ENCODE peak calls at places on chromosomes 1 and 21, in eight cellular contexts. M is heart right ventricle, X is psoas muscle, J is body of pancreas, F is vagina, A is IMR-90, H is esophagus squamous epithelium, T is esophagus muscularis mucosa. Q is an unnamed sample. For H3K4me1, the result is how much of the 10 kb centered on the place peaks cover.

GRCh38 chr1:67791686-67792475 is 41.4 kb downstream of the GNG12 start:
- DNase-seq in M (no peak), J (no peak), F (no peak), A (peak), H (no peak), X (no peak), T (peak), Q (no peak)

GRCh38 chr1:154499446-154499845 is 2.6 kb upstream of the TDRD10 start:
- DNase-seq in H (no peak), X (no peak), T (no peak), F (no peak), M (no peak), J (no peak), A (no peak), Q (no peak)

GRCh38 chr1:9280015-9280860 is 12.5 kb upstream of the SPSB1 start:
- DNase-seq in X (peak), A (peak), T (no peak), M (no peak), H (no peak), F (no peak), J (no peak), Q (no peak)

GRCh38 chr21:44593598-44594405 is 1.5 kb upstream of the KRTAP10-6 start:
- DNase-seq in M (no peak), J (no peak), T (peak), A (peak), X (no peak), F (peak), H (no peak), Q (no peak)

GRCh38 chr1:22123071-22123390 is 19.9 kb downstream of the WNT4 start:
- DNase-seq in H (no peak), A (no peak), T (no peak), F (no peak), X (no peak), M (no peak), J (no peak), Q (no peak)

GRCh38 chr1:52677407-52677806 is 20.7 kb downstream of the COA7 start:
- DNase-seq in A (peak), J (peak), X (no peak), F (no peak), M (no peak), H (no peak), T (no peak), Q (no peak)

GRCh38 chr1:246629976-246630375 is 63.7 kb downstream of the CNST start:
- DNase-seq in M (no peak), H (no peak), T (no peak), F (no peak), X (no peak), A (no peak), J (no peak), Q (no peak)

GRCh38 chr21:44509539-44509938 is 30.5 kb downstream of the KRTAP10-1 start:
- DNase-seq in F (no peak), H (no peak), A (no peak), X (no peak), T (no peak), M (peak), J (peak), Q (peak)

GRCh38 chr1:222880586-222880985 is 65.7 kb downstream of the DISP1 start:
- DNase-seq in J (no peak), X (no peak), M (no peak), A (peak), H (no peak), F (no peak), T (no peak), Q (no peak)

GRCh38 chr21:44424608-44425306 is 30.6 kb upstream of the LRRC3 start:
- DNase-seq in M (no peak), F (no peak), A (no peak), J (no peak), T (no peak), H (no peak), X (peak), Q (no peak)

GRCh38 chr1:226404063-226404903 is 3.6 kb downstream of the PARP1 start:
- DNase-seq in A (peak), H (no peak), F (no peak), X (no peak), M (no peak), J (no peak), T (no peak), Q (no peak)

GRCh38 chr1:226404904-226405222 is 3.0 kb downstream of the PARP1 start:
- DNase-seq in H (no peak), X (no peak), J (no peak), F (no peak), M (no peak), A (no peak), T (no peak), Q (no peak)

GRCh38 chr1:226402615-226403521 is 5.0 kb downstream of the PARP1 start:
- DNase-seq in H (no peak), A (no peak), X (no peak), M (no peak), F (no peak), T (no peak), J (peak), Q (no peak)

GRCh38 chr1:226405411-226405988 is 2.4 kb downstream of the PARP1 start:
- DNase-seq in M (no peak), J (peak), T (no peak), H (no peak), F (no peak), A (no peak), X (no peak), Q (no peak)

DNA sequence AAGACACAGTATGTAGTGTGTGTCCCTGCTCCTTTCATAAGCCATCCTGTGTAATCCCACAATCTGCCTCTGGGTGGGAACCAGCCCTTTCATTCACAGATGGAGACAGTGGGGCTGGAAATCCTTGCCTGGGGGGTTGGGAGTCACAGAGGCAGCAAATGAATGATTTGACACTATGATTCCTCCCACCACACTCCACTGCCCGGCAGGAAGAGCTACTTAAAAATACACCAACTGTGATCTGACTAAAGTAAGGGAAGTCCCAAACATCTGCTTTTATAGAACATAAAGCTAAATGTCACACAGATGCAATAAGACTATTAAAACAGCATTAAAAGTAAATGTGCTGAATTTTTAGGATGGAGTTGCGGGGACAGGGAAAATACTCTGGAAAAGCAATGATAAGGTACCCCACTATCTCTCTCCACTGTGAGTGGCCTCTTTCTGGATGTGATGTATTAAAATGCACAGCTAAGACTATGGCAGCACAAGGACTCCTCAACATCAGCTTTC is 4.3 kb downstream of the PARP1 start:
- DNase-seq in J (peak), F (no peak), T (no peak), A (peak), H (no peak), M (no peak), X (no peak), Q (no peak)
- H3K4me1 ChIP-seq in J (under half), F (half or more), T (half or more), A (under half), H (under half), M (half or more), X (half or more), Q (under half)

GRCh38 chr1:56409112-56409691 is 170.2 kb downstream of the PLPP3 start:
- DNase-seq in F (no peak), T (no peak), H (no peak), A (no peak), M (peak), X (peak), J (peak), Q (peak)

GRCh38 chr1:56410405-56410804 is 169.0 kb downstream of the PLPP3 start:
- DNase-seq in H (no peak), X (no peak), A (no peak), F (no peak), M (no peak), J (no peak), T (no peak), Q (no peak)

GRCh38 chr1:56413671-56414199 is 165.6 kb downstream of the PLPP3 start:
- DNase-seq in T (no peak), A (no peak), M (no peak), J (no peak), H (no peak), F (no peak), X (no peak), Q (no peak)

GRCh38 chr1:56411021-56411420 is 168.3 kb downstream of the PLPP3 start:
- DNase-seq in M (no peak), A (no peak), F (no peak), T (no peak), X (no peak), J (no peak), H (no peak), Q (no peak)

GRCh38 chr1:56411484-56412180 is 167.7 kb downstream of the PLPP3 start:
- DNase-seq in F (no peak), H (no peak), M (peak), A (no peak), T (no peak), J (peak), X (no peak), Q (no peak)
- H3K27ac ChIP-seq in F (no peak), H (no peak), M (peak), A (no peak), T (peak), J (peak), X (peak), Q (peak)

GRCh38 chr1:31401241-31401640 is 11.8 kb upstream of the SERINC2 start:
- DNase-seq in H (no peak), T (no peak), A (peak), J (no peak), M (no peak), F (no peak), X (no peak), Q (no peak)
- TF ChIP-seq CTCF in H (no peak), T (no peak), A (peak), J (no peak), M (no peak), F (no peak), X (no peak), Q (no peak)

DNA sequence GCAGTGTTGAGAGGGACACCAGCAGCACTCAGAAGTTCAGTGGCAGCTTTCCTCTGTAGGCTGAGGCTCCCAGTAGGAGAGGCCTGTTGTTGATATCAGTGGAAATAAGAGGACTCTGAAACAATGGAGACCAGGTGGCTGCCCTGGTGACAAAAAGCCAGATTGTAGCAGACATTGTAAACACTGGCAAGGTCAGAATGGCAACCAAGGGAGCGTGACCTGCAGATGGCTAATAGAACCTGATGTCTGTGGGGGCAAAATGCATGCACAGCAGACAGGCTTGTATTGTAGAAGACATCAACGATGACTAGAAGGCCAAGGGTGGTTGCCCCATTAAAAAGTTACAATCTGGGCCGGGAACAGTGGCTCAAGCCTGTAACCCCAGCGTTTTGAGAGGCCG is 53.0 kb upstream of the GPR37L1 start:
- DNase-seq in X (no peak), J (peak), T (no peak), F (no peak), H (no peak), A (no peak), M (no peak), Q (no peak)
- H3K4me1 ChIP-seq in X (under half), J (under half), T (under half), F (under half), H (under half), A (under half), M (under half), Q (under half)

DNA sequence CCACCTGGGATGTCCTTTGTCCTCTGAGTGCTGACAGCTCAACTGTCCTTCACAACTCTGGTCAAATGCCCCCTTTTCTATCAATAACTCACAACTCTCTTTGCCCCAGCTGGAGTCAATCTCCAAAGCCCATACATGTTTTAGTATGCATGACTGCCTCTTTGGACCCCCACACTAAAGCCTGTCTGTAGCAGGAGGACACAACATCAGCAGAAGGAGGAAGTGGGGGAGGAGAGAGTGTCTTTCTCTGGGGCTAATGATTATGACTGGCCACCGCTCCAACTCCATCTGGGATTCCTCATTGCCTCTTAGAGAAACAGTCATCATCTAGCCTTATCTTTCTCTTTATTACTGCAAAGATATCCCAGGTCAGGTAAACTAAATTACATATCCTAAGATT is 186.6 kb upstream of the FGGY start:
- DNase-seq in F (no peak), T (no peak), H (no peak), J (no peak), X (no peak), M (no peak), A (no peak), Q (no peak)
- H3K27ac ChIP-seq in F (no peak), T (no peak), H (no peak), J (no peak), X (no peak), M (no peak), A (no peak), Q (no peak)

GRCh38 chr1:205256956-205257615 is 29.3 kb downstream of the TMCC2 start:
- DNase-seq in H (no peak), A (no peak), X (no peak), T (no peak), M (no peak), F (no peak), J (no peak), Q (no peak)
- TF ChIP-seq CTCF in H (no peak), A (no peak), X (no peak), T (no peak), M (no peak), F (no peak), J (no peak), Q (no peak)

GRCh38 chr21:37712204-37712934 is 203.9 kb downstream of the KCNJ6 start:
- DNase-seq in X (peak), T (no peak), J (peak), M (peak), A (peak), F (no peak), H (no peak), Q (peak)

GRCh38 chr21:37717534-37717933 is 198.7 kb downstream of the KCNJ6 start:
- DNase-seq in J (no peak), M (no peak), H (no peak), A (no peak), F (no peak), T (no peak), X (no peak), Q (no peak)
- H3K4me1 ChIP-seq in J (under half), M (under half), H (under half), A (under half), F (under half), T (under half), X (under half), Q (under half)

GRCh38 chr1:198751741-198752140 is 112.9 kb downstream of the PTPRC start:
- DNase-seq in H (no peak), T (no peak), F (no peak), M (no peak), J (no peak), A (no peak), X (no peak), Q (no peak)

GRCh38 chr1:198741744-198742143 is 102.9 kb downstream of the PTPRC start:
- DNase-seq in F (no peak), X (peak), T (no peak), H (no peak), M (no peak), A (peak), J (no peak), Q (no peak)

GRCh38 chr1:198750081-198750480 is 111.2 kb downstream of the PTPRC start:
- DNase-seq in F (no peak), M (no peak), A (no peak), J (no peak), T (no peak), X (no peak), H (no peak), Q (no peak)

GRCh38 chr1:198749279-198749678 is 110.4 kb downstream of the PTPRC start:
- DNase-seq in H (no peak), F (no peak), A (peak), M (no peak), X (no peak), J (no peak), T (no peak), Q (no peak)

DNA sequence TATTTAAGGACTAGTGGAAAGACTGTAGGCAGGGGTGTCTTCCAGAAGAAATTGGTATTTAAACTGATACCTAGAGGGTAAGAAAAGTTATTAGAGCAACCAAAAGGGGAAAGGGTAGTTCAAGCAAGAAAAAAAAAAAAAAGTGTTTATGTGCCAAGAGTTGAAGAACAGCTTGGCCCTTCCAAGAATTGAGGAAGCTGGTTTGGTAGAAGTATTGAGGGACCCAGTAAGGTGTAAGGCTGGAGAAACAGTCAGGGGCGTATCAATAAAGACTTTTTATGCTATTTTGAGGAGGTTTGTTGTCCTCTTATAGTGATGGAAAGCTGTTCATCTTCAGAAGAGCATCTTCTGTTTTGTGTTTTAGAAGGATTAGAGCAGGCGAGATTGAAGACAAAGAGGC is 108.3 kb downstream of the PTPRC start:
- DNase-seq in X (no peak), J (no peak), M (no peak), F (no peak), A (no peak), T (no peak), H (no peak), Q (no peak)
- H3K27ac ChIP-seq in X (no peak), J (no peak), M (no peak), F (no peak), A (no peak), T (no peak), H (no peak), Q (no peak)

DNA sequence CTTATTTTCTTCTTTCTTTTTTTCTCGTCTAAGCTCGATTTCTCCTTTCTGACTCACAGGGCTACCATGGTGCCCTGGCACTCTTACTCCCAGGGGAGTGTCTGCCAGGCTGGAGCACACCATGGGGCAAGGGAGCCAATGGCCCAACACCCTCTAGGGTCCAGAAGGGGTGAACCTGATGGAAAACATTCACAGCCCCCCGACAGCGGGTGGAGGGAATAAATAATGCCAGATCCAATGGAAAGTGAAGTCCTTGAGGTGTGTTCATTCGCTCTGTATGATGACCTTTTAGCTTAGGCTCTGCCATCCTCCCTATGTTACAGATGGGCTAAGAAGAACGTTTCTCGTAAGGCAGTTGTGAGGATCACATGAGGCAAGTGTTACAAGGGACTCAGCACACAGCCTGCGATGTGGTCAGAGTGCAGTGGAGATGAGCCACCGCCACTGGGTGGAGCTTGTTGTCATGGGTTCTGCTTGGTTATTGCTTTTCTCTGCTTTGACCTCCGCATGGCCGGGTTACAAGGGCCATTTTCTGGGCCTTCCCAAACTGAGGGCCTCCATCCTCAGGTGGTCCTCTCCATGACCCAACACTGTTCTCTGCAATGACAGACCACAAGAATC is 3.5 kb upstream of the FCMR start:
- DNase-seq in T (no peak), A (no peak), M (peak), F (no peak), H (no peak), X (no peak), J (peak), Q (peak)
- TF ChIP-seq CTCF in T (no peak), A (no peak), M (peak), F (no peak), H (no peak), X (no peak), J (no peak), Q (peak)